ENCODE peak calls at places on chromosomes 5 and 9, in eight cellular contexts. Q is mammary epithelial cell, Y is tibial artery, W is AG20443, X is NAMALWA, B is neural crest cell, D is hepatocyte, T is HT1080. R is an unnamed sample.

GRCh38 chr5:37717613-37718431 is 122.0 kb downstream of the GDNF start:
- DNase-seq in T (peak; percentile 93), D (peak; percentile 91), Q (no peak), Y (no peak), W (no peak), B (no peak), X (no peak), R (no peak)

GRCh38 chr5:78008356-78008967 is 232.3 kb upstream of the TBCA start:
- DNase-seq in X (peak; percentile 71), B (no peak), D (peak; percentile 54), Q (peak; percentile 19), W (peak; percentile 67), T (peak; percentile 52), Y (no peak), R (no peak)

GRCh38 chr9:12737871-12738270 is 36.9 kb upstream of the LURAP1L start:
- DNase-seq in X (no peak), W (peak; percentile 14), Y (no peak), B (no peak), Q (no peak), T (no peak), D (no peak), R (no peak)

GRCh38 chr5:14167211-14167845 is 24.2 kb downstream of the TRIO start:
- DNase-seq in X (peak; percentile 51), W (peak; percentile 42), B (no peak), Y (no peak), Q (peak; percentile 55), D (no peak), T (peak; percentile 75), R (no peak)

GRCh38 chr9:85900504-85901201 is 40.3 kb upstream of the NAA35 start:
- DNase-seq in D (peak; percentile 17), Q (peak; percentile 12), Y (no peak), T (peak; percentile 61), X (peak; percentile 52), W (peak; percentile 48), B (peak; percentile 38), R (peak; percentile 16)

GRCh38 chr9:88746029-88746743 is 211.2 kb downstream of the NXNL2 start:
- DNase-seq in Q (no peak), W (peak; percentile 87), T (peak; percentile 39), B (no peak), D (peak; percentile 72), X (no peak), Y (peak; percentile 46), R (no peak)

GRCh38 chr5:155844541-155844940 is 482.4 kb upstream of the SGCD start:
- DNase-seq in Y (no peak), W (no peak), X (no peak), B (no peak), Q (no peak), D (no peak), T (peak; percentile 13), R (no peak)

GRCh38 chr5:169174923-169175322 is 126.0 kb downstream of the SLIT3 start:
- DNase-seq in X (no peak), B (no peak), Q (peak; percentile 94), D (no peak), Y (no peak), W (no peak), T (peak; percentile 95), R (no peak)

GRCh38 chr5:121384359-121384758 is 467.3 kb upstream of the FTMT start:
- DNase-seq in X (no peak), D (no peak), W (no peak), B (no peak), Y (no peak), Q (no peak), T (no peak), R (no peak)

GRCh38 chr9:97430316-97430715 is 18.4 kb downstream of the TDRD7 start:
- DNase-seq in W (no peak), X (no peak), Y (no peak), D (peak; percentile 28), T (no peak), B (no peak), Q (no peak), R (no peak)

GRCh38 chr5:39426136-39426535 is 1.4 kb upstream of the DAB2 start:
- DNase-seq in W (no peak), B (no peak), Y (no peak), T (no peak), Q (no peak), D (no peak), X (no peak), R (no peak)

GRCh38 chr9:107016383-107016782 is 153.4 kb downstream of the ZNF462 start:
- DNase-seq in Y (no peak), T (no peak), B (no peak), D (no peak), W (no peak), Q (peak; percentile 31), X (no peak), R (no peak)

R was measured in activated T-cell treated with anti-CD3 and anti-CD28 coated beads for 1 hour.